ENCODE peak calls at places on chromosomes 2 and 18, in seven cellular contexts. I is IMR-90, P is A549, L is HCT116, C is H54, O is ovary, K is tibial nerve. M is an unnamed sample.

GRCh38 chr2:184006998-184007397 is 591.3 kb upstream of the ZNF804A start:
- DNase-seq in K (no peak), O (no peak), I (no peak), L (no peak), C (no peak), P (no peak), M (no peak)

GRCh38 chr2:167506395-167506794 is 618.1 kb downstream of the XIRP2 start:
- DNase-seq in O (no peak), P (no peak), C (no peak), K (no peak), I (peak), L (no peak), M (no peak)

GRCh38 chr2:70381235-70381634 is 79.4 kb upstream of the FAM136A start:
- DNase-seq in K (no peak), L (no peak), O (no peak), I (peak), P (no peak), C (no peak), M (no peak)

GRCh38 chr2:191302459-191303155 is 57.4 kb downstream of the MYO1B start:
- DNase-seq in L (peak), I (peak), K (no peak), C (no peak), P (peak), O (no peak), M (no peak)

GRCh38 chr2:110149330-110150220 is 34.0 kb upstream of the MALL start:
- DNase-seq in I (peak), P (peak), O (no peak), L (peak), K (no peak), C (peak), M (no peak)

GRCh38 chr2:62201307-62201706 is 5.4 kb downstream of the B3GNT2 start:
- DNase-seq in I (peak), O (no peak), P (no peak), L (no peak), K (no peak), C (no peak), M (no peak)

GRCh38 chr2:150778828-150779227 is 291.4 kb upstream of the RND3 start:
- DNase-seq in I (no peak), K (no peak), O (no peak), C (no peak), P (no peak), L (no peak), M (no peak)

GRCh38 chr2:187594801-187595200 is 40.6 kb upstream of the TFPI start:
- DNase-seq in C (no peak), I (peak), P (no peak), O (no peak), K (no peak), L (no peak), M (no peak)

GRCh38 chr18:42583197-42583776 is 532.2 kb downstream of the RIT2 start:
- DNase-seq in O (no peak), P (no peak), C (no peak), K (no peak), L (no peak), I (no peak), M (no peak)

GRCh38 chr2:69086466-69086865 is 73.5 kb downstream of the ANTXR1 start:
- DNase-seq in C (no peak), K (no peak), I (no peak), P (no peak), L (no peak), O (no peak), M (no peak)

GRCh38 chr2:238717084-238717483 is 130.8 kb upstream of the TWIST2 start:
- DNase-seq in I (no peak), C (no peak), O (no peak), K (peak), L (no peak), P (no peak), M (no peak)

GRCh38 chr18:44901283-44901682 is 220.6 kb downstream of the SETBP1 start:
- DNase-seq in C (no peak), P (no peak), I (no peak), K (no peak), L (no peak), O (no peak), M (no peak)

GRCh38 chr18:59769105-59769865 is 72.1 kb upstream of the CCBE1 start:
- DNase-seq in P (no peak), L (no peak), I (peak), K (peak), O (no peak), C (no peak), M (no peak)

GRCh38 chr2:26487192-26487591 is 9.3 kb upstream of the OTOF start:
- DNase-seq in C (no peak), L (no peak), P (no peak), I (no peak), O (no peak), K (no peak), M (no peak)

GRCh38 chr18:13455960-13456471 is 237.5 kb downstream of the LDLRAD4 start:
- DNase-seq in I (no peak), O (no peak), L (no peak), C (no peak), P (no peak), K (no peak), M (no peak)

GRCh38 chr2:53028746-53029423 is 738.7 kb upstream of the CHAC2 start:
- DNase-seq in O (no peak), P (no peak), L (no peak), C (no peak), K (no peak), I (no peak), M (no peak)

GRCh38 chr2:80489718-80490117 is 185.2 kb upstream of the LRRTM1 start:
- DNase-seq in O (no peak), C (peak), P (no peak), K (no peak), I (peak), L (no peak), M (no peak)

GRCh38 chr2:187640926-187641510 is 86.8 kb upstream of the TFPI start:
- DNase-seq in I (no peak), K (no peak), L (no peak), P (no peak), O (no peak), C (no peak), M (no peak)

GRCh38 chr18:50917021-50917420 is 38.1 kb downstream of the ME2 start:
- DNase-seq in L (no peak), I (peak), P (no peak), O (no peak), C (no peak), K (no peak), M (no peak)

GRCh38 chr2:219497495-219498279 is 1.0 kb upstream of the GMPPA start:
- DNase-seq in K (peak), L (peak), C (peak), I (peak), P (peak), O (peak), M (peak)

GRCh38 chr2:17793803-17794349 is 22.4 kb upstream of the MSGN1 start:
- DNase-seq in I (peak), L (no peak), K (no peak), C (no peak), P (no peak), O (no peak), M (no peak)

GRCh38 chr2:17000083-17000482 is 334.4 kb upstream of the CYRIA start:
- DNase-seq in O (no peak), L (no peak), P (no peak), K (no peak), C (no peak), I (no peak), M (no peak)

GRCh38 chr2:219475697-219476604 is 22.7 kb upstream of the GMPPA start:
- DNase-seq in L (no peak), O (peak), K (peak), C (peak), I (peak), P (peak), M (peak)

GRCh38 chr2:64766841-64767669 is 113.3 kb upstream of the SERTAD2 start:
- DNase-seq in C (no peak), L (no peak), P (no peak), O (no peak), K (no peak), I (peak), M (peak)

GRCh38 chr2:52810460-52810859 is 957.1 kb upstream of the CHAC2 start:
- DNase-seq in K (no peak), L (peak), P (peak), C (peak), O (no peak), I (peak), M (no peak)

GRCh38 chr18:76437910-76438309 is 57.1 kb downstream of the ZNF516 start:
- DNase-seq in O (no peak), L (no peak), K (no peak), P (no peak), I (no peak), C (no peak), M (no peak)

GRCh38 chr2:46580416-46580815 is 101.1 kb downstream of the TMEM247 start:
- DNase-seq in L (no peak), C (no peak), K (no peak), P (no peak), O (no peak), I (no peak), M (no peak)

GRCh38 chr18:46751882-46752281 is 5.0 kb downstream of the ST8SIA5 start:
- DNase-seq in K (no peak), L (no peak), I (no peak), O (no peak), P (no peak), C (no peak), M (no peak)

GRCh38 chr2:169158874-169159273 is 89.5 kb downstream of the DHRS9 start:
- DNase-seq in I (no peak), L (no peak), K (no peak), P (no peak), O (no peak), C (no peak), M (no peak)

DNA sequence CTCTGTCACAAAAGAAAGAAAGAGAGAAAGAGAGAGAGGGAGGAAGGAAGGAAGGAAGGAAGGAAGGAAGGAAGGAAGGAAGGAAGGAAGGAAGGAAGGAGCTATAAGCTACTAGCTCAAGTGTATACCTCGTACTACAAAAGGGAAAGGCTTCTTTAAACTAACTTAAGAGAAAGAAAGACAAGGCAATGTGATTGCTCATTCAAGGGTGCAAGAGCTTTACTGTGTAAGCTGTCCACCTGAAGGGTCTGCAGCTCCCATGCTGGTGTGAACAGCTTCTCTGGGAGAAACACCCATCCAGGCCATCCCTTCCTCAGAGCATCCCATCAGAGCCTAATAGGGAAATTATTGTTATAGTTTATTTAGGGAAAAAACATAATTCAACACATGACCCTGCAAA is 286.1 kb upstream of the ID2 start:
- DNase-seq in C (no peak), L (no peak), P (no peak), O (no peak), I (no peak), K (no peak), M (no peak)
- TF ChIP-seq POLR2A in C (no peak), L (no peak), P (no peak), O (no peak), I (no peak), K (no peak), M (no peak)

GRCh38 chr2:144333144-144333555 is 186.8 kb downstream of the ZEB2 start:
- DNase-seq in I (no peak), P (no peak), O (no peak), L (no peak), K (no peak), C (no peak), M (no peak)

GRCh38 chr2:144332356-144333143 is 187.4 kb downstream of the ZEB2 start:
- DNase-seq in O (peak), I (peak), L (peak), K (peak), C (peak), P (peak), M (peak)

GRCh38 chr2:144330951-144331651 is 188.8 kb downstream of the ZEB2 start:
- DNase-seq in O (no peak), L (no peak), I (peak), P (no peak), K (no peak), C (no peak), M (peak)

GRCh38 chr2:144329472-144329871 is 190.4 kb downstream of the ZEB2 start:
- DNase-seq in L (no peak), O (no peak), K (no peak), I (no peak), C (no peak), P (no peak), M (peak)

DNA sequence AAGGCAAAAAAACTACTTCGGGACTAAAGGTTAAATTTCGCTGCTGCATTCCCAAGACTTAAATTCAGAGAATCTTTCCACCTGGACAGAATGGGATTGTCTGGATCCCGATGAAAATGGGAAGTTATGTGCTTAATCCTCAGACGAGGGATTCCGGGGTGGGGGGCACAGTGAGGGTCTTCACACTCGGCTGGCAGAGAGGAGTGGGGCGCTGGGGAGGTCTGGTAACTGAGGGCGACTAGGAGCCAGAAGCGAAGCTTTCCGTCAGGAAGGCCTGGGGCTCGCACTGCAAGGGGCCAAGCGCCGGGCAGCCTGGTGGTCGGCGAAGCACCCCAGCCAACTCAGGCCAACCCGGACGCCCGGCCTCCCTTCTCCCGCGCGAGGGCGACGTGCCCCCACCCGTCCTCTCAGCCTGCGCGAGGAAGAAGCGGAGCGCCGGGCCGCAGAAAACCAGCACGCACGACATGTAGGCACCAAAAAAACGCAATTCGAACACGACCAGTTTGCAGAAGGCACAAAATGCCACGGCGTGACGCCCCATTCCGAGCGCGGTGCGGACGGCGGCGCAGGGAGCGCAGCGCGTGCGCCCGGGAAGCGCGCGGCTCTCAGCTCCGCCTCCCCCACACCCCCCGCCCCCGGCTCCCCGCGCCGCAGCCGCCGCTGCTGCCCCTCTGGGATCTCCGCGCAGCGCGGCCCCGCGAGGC is 188.1 kb downstream of the ZEB2 start:
- DNase-seq in K (peak), O (no peak), P (peak), I (no peak), C (no peak), L (peak), M (peak)
- TF ChIP-seq POLR2A in K (no peak), O (no peak), P (peak), I (no peak), C (peak), L (peak), M (peak)

GRCh38 chr2:36982467-36982866 is 16.1 kb upstream of the STRN start:
- DNase-seq in P (no peak), I (no peak), O (no peak), C (no peak), K (no peak), L (no peak), M (no peak)
- TF ChIP-seq POLR2A in P (no peak), I (no peak), O (no peak), C (no peak), K (no peak), L (no peak), M (no peak)

DNA sequence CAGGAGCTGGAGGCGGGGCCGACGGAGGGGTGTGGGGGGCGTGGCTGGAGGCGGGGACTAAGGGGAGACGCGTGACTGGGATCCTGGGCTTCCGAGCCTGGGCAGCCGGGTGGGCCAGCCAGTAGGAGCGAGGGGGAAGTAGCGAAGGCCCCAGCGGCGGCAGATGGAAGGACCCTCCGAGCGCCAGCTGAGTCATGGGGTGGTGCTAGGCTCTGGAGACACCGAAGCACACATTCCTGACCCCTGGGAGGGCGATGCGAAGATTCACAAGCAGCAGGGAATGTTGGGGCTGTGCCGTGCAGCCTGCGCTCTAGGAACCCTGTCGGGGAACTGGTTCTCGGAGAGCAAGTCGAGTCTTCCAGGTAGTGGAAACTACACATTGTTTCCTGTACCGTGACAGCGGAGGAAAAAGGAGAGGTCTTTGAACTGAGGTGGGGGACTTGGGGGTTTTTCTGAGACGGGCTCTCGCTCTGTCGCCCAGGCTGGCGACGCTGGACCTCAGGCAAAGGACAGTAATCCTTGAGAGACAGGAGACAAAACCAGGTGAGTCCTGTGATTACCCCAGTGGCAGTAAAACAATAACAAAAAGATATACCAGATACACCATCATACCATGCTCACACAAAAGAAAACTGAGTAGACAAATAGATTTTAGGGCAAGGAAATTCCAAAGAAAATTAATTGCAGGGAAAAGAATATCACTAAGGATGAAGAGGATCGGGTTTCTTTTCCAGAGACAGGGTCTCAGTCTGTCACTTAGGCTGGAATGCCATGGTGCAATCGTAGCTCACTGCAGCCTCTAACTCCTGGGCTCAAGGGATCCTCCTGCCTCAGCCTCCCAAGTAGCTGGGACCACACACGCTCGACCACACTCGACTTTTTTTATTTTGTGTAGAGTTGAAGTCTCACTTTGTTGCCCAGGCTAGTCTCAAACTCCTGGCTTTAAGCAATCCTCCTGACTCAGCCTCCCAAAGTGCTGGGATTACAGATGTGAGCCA is 828 bp upstream of the AFG3L2 start:
- DNase-seq in O (no peak), K (no peak), L (no peak), C (peak), I (no peak), P (peak), M (no peak)
- TF ChIP-seq POLR2A in O (no peak), K (peak), L (no peak), C (peak), I (peak), P (peak), M (peak)

GRCh38 chr2:85668009-85668856 is at the start of gene SFTPB:
- DNase-seq in I (peak), L (no peak), C (no peak), K (no peak), O (no peak), P (no peak), M (no peak)

GRCh38 chr2:85666435-85666924 is 1.5 kb downstream of the SFTPB start:
- DNase-seq in P (no peak), L (no peak), C (no peak), I (no peak), O (no peak), K (no peak), M (no peak)

GRCh38 chr2:85667561-85668008 is 414 bp downstream of the SFTPB start:
- DNase-seq in O (no peak), L (no peak), K (no peak), I (no peak), C (no peak), P (no peak), M (no peak)

GRCh38 chr2:85666016-85666415 is 2.0 kb downstream of the SFTPB start:
- DNase-seq in I (no peak), C (no peak), P (no peak), O (no peak), K (no peak), L (no peak), M (no peak)

DNA sequence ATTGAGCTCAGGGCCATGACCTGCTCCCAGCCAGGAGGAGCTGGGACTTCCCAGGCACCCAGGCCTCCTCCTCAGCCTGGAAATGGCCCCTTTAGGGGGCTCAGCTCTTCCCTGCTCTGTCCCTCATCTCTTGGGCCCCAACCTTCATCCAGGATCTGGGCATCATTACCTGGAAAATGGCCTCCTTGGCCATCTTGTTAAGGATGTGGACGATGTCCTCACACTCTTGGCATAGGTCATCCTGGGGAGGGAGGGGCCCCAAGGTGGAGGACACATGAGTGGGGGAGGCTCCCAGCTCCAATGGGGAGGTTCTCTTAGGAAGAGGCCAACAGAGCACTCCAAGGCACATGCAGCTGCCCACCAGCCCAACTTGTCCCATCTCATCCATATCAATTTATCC is 1.1 kb downstream of the SFTPB start:
- DNase-seq in O (no peak), I (no peak), K (no peak), L (no peak), P (no peak), C (no peak), M (no peak)
- TF ChIP-seq POLR2A in O (no peak), I (no peak), K (no peak), L (no peak), P (no peak), C (no peak), M (no peak)

GRCh38 chr2:233353769-233354499 is at the start of gene DGKD:
- DNase-seq in C (no peak), I (no peak), O (peak), P (peak), L (peak), K (peak), M (peak)
- TF ChIP-seq POLR2A in C (no peak), I (no peak), O (no peak), P (no peak), L (no peak), K (no peak), M (no peak)

DNA sequence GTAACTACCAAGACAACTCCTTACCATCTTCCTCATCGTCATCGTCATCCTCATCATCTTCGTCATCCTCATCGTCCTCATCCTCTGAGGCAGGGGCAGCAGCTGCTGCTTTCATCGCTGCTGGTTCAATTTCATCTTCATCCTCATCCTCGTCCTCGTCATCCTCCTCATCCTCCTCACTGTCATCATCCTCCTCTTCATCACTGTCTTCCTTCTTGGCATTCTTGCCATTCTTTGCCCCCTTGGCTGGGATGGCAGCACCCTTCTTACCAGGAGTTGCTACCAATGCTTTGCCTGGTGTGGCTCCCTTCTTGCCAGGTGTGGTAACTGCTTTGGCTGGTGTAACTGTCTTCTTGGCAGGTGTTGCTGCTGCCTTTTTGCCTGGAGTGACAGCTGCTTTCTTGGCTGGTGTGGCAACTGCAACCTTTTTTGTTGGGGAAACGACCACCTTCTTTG is 2.7 kb downstream of the NCL start:
- DNase-seq in O (no peak), C (no peak), I (no peak), P (no peak), L (no peak), K (no peak), M (no peak)
- TF ChIP-seq POLR2A in O (no peak), C (no peak), I (no peak), P (no peak), L (no peak), K (no peak), M (no peak)

GRCh38 chr2:240232264-240232915 is 91.9 kb upstream of the OTOS start:
- DNase-seq in O (no peak), P (no peak), L (no peak), K (no peak), I (no peak), C (no peak), M (no peak)
- TF ChIP-seq POLR2A in O (no peak), P (no peak), L (no peak), K (no peak), I (no peak), C (no peak), M (no peak)

M was measured in erythroblast.